ENCODE peak calls at places on chromosomes 3 and 15, in ten cellular contexts. Z, S, C, Q, L, I, F, G, B and H are unnamed samples.

GRCh38 chr15:82100116-82100795 is 54.4 kb upstream of the MEX3B start:
- DNase-seq in Z (no peak), S (no peak), C (no peak), Q (no peak), L (no peak), I (no peak), F (no peak), G (no peak), B (no peak), H (no peak)

GRCh38 chr3:41640076-41640475 is 321.8 kb downstream of the ULK4 start:
- DNase-seq in Z (no peak), S (no peak), C (no peak), Q (no peak), L (no peak), I (no peak), F (no peak), G (no peak), B (no peak), H (no peak)

GRCh38 chr15:29887719-29888118 is 65.5 kb upstream of the TJP1 start:
- DNase-seq in Z (no peak), S (no peak), C (no peak), Q (no peak), L (no peak), I (no peak), F (no peak), G (no peak), B (no peak), H (peak)

GRCh38 chr3:56219894-56220805 is 248.1 kb downstream of the ERC2 start:
- DNase-seq in Z (no peak), S (no peak), C (no peak), Q (no peak), L (no peak), I (no peak), F (no peak), G (no peak), B (no peak), H (no peak)

GRCh38 chr15:48566669-48567068 is 78.8 kb downstream of the FBN1 start:
- DNase-seq in Z (no peak), S (no peak), C (no peak), Q (no peak), L (no peak), I (no peak), F (no peak), G (no peak), B (no peak), H (peak)

GRCh38 chr15:96234109-96234892 is 96.2 kb upstream of the NR2F2 start:
- DNase-seq in Z (no peak), S (no peak), C (no peak), Q (no peak), L (no peak), I (no peak), F (peak), G (no peak), B (no peak), H (peak)

GRCh38 chr15:38323895-38324294 is 71.3 kb downstream of the SPRED1 start:
- DNase-seq in Z (no peak), S (no peak), C (no peak), Q (no peak), L (no peak), I (no peak), F (no peak), G (no peak), B (no peak), H (no peak)

GRCh38 chr15:57589276-57590073 is 2.2 kb upstream of the MYZAP start:
- DNase-seq in Z (no peak), S (no peak), C (no peak), Q (no peak), L (no peak), I (no peak), F (no peak), G (no peak), B (no peak), H (no peak)

GRCh38 chr3:183845608-183846288 is 20.4 kb upstream of the MAP6D1 start:
- DNase-seq in Z (peak), S (no peak), C (no peak), Q (no peak), L (no peak), I (no peak), F (no peak), G (no peak), B (no peak), H (no peak)

GRCh38 chr3:134364061-134364935 is 9.9 kb downstream of the AMOTL2 start:
- DNase-seq in Z (peak), S (peak), C (peak), Q (no peak), L (peak), I (peak), F (peak), G (peak), B (peak), H (peak)

GRCh38 chr3:83023050-83023449 is 1261.6 kb upstream of the GBE1 start:
- DNase-seq in Z (no peak), S (no peak), C (no peak), Q (no peak), L (no peak), I (no peak), F (no peak), G (no peak), B (no peak), H (no peak)

GRCh38 chr3:136750209-136750921 is 1.8 kb downstream of the STAG1 start:
- DNase-seq in Z (peak), S (no peak), C (no peak), Q (no peak), L (no peak), I (no peak), F (no peak), G (no peak), B (no peak), H (peak)

GRCh38 chr15:74548236-74548635 is 7.2 kb downstream of the ARID3B start:
- DNase-seq in Z (peak), S (no peak), C (no peak), Q (no peak), L (no peak), I (no peak), F (no peak), G (no peak), B (no peak), H (no peak)

GRCh38 chr15:84099181-84099580 is 136.4 kb upstream of the GOLGA6L4 start:
- DNase-seq in Z (peak), S (peak), C (no peak), Q (no peak), L (no peak), I (peak), F (peak), G (no peak), B (no peak), H (peak)

GRCh38 chr3:52774901-52775864 is 2.2 kb upstream of the ITIH1 start:
- DNase-seq in Z (no peak), S (no peak), C (peak), Q (no peak), L (no peak), I (no peak), F (no peak), G (no peak), B (no peak), H (no peak)

GRCh38 chr3:110526732-110527727 is 544.6 kb upstream of the NECTIN3 start:
- DNase-seq in Z (no peak), S (no peak), C (peak), Q (no peak), L (no peak), I (no peak), F (no peak), G (no peak), B (no peak), H (peak)

GRCh38 chr15:57160823-57161560 is 215.3 kb upstream of the CGNL1 start:
- DNase-seq in Z (no peak), S (no peak), C (no peak), Q (no peak), L (no peak), I (no peak), F (no peak), G (no peak), B (no peak), H (no peak)

GRCh38 chr15:52529289-52529929 is 729 bp upstream of the MYO5A start:
- DNase-seq in Z (no peak), S (no peak), C (peak), Q (no peak), L (no peak), I (no peak), F (no peak), G (no peak), B (peak), H (no peak)

GRCh38 chr15:59329570-59330350 is 42.9 kb downstream of the MYO1E start:
- DNase-seq in Z (no peak), S (no peak), C (peak), Q (no peak), L (no peak), I (no peak), F (no peak), G (no peak), B (no peak), H (peak)

GRCh38 chr3:140736863-140737460 is 59.1 kb downstream of the TRIM42 start:
- DNase-seq in Z (peak), S (peak), C (peak), Q (no peak), L (no peak), I (peak), F (peak), G (peak), B (peak), H (peak)

GRCh38 chr15:95511680-95512079 is 818.8 kb upstream of the NR2F2 start:
- DNase-seq in Z (no peak), S (no peak), C (no peak), Q (no peak), L (no peak), I (no peak), F (no peak), G (no peak), B (no peak), H (peak)

GRCh38 chr15:73683624-73684536 is at the start of gene CD276:
- DNase-seq in Z (peak), S (peak), C (peak), Q (no peak), L (no peak), I (peak), F (peak), G (peak), B (peak), H (peak)

GRCh38 chr15:35305906-35306305 is 220.8 kb upstream of the NANOGP8 start:
- DNase-seq in Z (no peak), S (no peak), C (peak), Q (no peak), L (no peak), I (no peak), F (no peak), G (no peak), B (no peak), H (peak)

GRCh38 chr3:30693470-30694120 is 87.2 kb downstream of the TGFBR2 start:
- DNase-seq in Z (peak), S (peak), C (peak), Q (peak), L (no peak), I (peak), F (no peak), G (peak), B (peak), H (peak)

GRCh38 chr3:157785071-157785826 is 282.0 kb upstream of the VEPH1 start:
- DNase-seq in Z (peak), S (no peak), C (peak), Q (no peak), L (no peak), I (no peak), F (peak), G (peak), B (no peak), H (peak)

GRCh38 chr3:100047455-100048141 is 66.7 kb downstream of the FILIP1L start:
- DNase-seq in Z (peak), S (no peak), C (peak), Q (no peak), L (no peak), I (no peak), F (no peak), G (no peak), B (no peak), H (peak)

GRCh38 chr3:23806322-23807160 is 786 bp downstream of the UBE2E1 start:
- DNase-seq in Z (peak), S (peak), C (peak), Q (no peak), L (no peak), I (peak), F (peak), G (no peak), B (peak), H (peak)

GRCh38 chr3:4548356-4548755 is 55.2 kb downstream of the ITPR1 start:
- DNase-seq in Z (no peak), S (no peak), C (no peak), Q (no peak), L (no peak), I (no peak), F (no peak), G (no peak), B (no peak), H (no peak)

GRCh38 chr15:39171944-39172368 is 408.9 kb upstream of the THBS1 start:
- DNase-seq in Z (peak), S (peak), C (peak), Q (no peak), L (no peak), I (peak), F (peak), G (peak), B (peak), H (peak)

GRCh38 chr15:96254168-96254567 is 76.3 kb upstream of the NR2F2 start:
- DNase-seq in Z (no peak), S (no peak), C (no peak), Q (no peak), L (no peak), I (no peak), F (no peak), G (no peak), B (no peak), H (no peak)

GRCh38 chr15:84402856-84403608 is 167.5 kb downstream of the GOLGA6L4 start:
- DNase-seq in Z (no peak), S (no peak), C (no peak), Q (no peak), L (no peak), I (no peak), F (no peak), G (no peak), B (no peak), H (no peak)

GRCh38 chr15:37359495-37360290 is 259.3 kb upstream of the MEIS2 start:
- DNase-seq in Z (no peak), S (no peak), C (no peak), Q (no peak), L (no peak), I (no peak), F (no peak), G (no peak), B (no peak), H (no peak)

GRCh38 chr3:115469649-115470048 is 153.7 kb upstream of the GAP43 start:
- DNase-seq in Z (peak), S (no peak), C (no peak), Q (no peak), L (no peak), I (no peak), F (no peak), G (no peak), B (no peak), H (no peak)

GRCh38 chr15:48856947-48857346 is 21.0 kb upstream of the EID1 start:
- DNase-seq in Z (no peak), S (no peak), C (no peak), Q (no peak), L (no peak), I (no peak), F (no peak), G (no peak), B (peak), H (peak)

GRCh38 chr3:17954801-17955200 is 212.4 kb upstream of the TBC1D5 start:
- DNase-seq in Z (no peak), S (no peak), C (no peak), Q (no peak), L (no peak), I (no peak), F (no peak), G (no peak), B (peak), H (no peak)

GRCh38 chr15:67611803-67612369 is 69.4 kb downstream of the MAP2K5 start:
- DNase-seq in Z (no peak), S (no peak), C (peak), Q (no peak), L (no peak), I (no peak), F (no peak), G (no peak), B (no peak), H (peak)

GRCh38 chr15:67607959-67608605 is 65.6 kb downstream of the MAP2K5 start:
- DNase-seq in Z (no peak), S (no peak), C (no peak), Q (no peak), L (no peak), I (no peak), F (no peak), G (no peak), B (no peak), H (no peak)

GRCh38 chr15:67618312-67618711 is 75.8 kb downstream of the MAP2K5 start:
- DNase-seq in Z (no peak), S (no peak), C (no peak), Q (no peak), L (no peak), I (no peak), F (no peak), G (no peak), B (no peak), H (no peak)

GRCh38 chr15:67613708-67614107 is 71.2 kb downstream of the MAP2K5 start:
- DNase-seq in Z (no peak), S (no peak), C (no peak), Q (no peak), L (no peak), I (no peak), F (no peak), G (no peak), B (no peak), H (no peak)
- TF ChIP-seq CTCF in Z (no peak), S (peak), C (no peak), Q (no peak), L (no peak), I (peak), F (no peak), G (no peak), B (no peak), H (no peak)

GRCh38 chr3:39260318-39260717 is 19.5 kb downstream of the CX3CR1 start:
- DNase-seq in Z (no peak), S (no peak), C (no peak), Q (no peak), L (no peak), I (no peak), F (no peak), G (no peak), B (no peak), H (no peak)

GRCh38 chr3:39261726-39262125 is 18.1 kb downstream of the CX3CR1 start:
- DNase-seq in Z (no peak), S (no peak), C (no peak), Q (no peak), L (no peak), I (no peak), F (no peak), G (no peak), B (no peak), H (no peak)

GRCh38 chr3:39263576-39263975 is 16.3 kb downstream of the CX3CR1 start:
- DNase-seq in Z (no peak), S (no peak), C (no peak), Q (no peak), L (no peak), I (no peak), F (no peak), G (no peak), B (no peak), H (no peak)

GRCh38 chr3:39262842-39263241 is 17.0 kb downstream of the CX3CR1 start:
- DNase-seq in Z (no peak), S (no peak), C (no peak), Q (no peak), L (no peak), I (no peak), F (no peak), G (no peak), B (no peak), H (no peak)

GRCh38 chr3:39260957-39261356 is 18.9 kb downstream of the CX3CR1 start:
- DNase-seq in Z (peak), S (peak), C (peak), Q (peak), L (peak), I (peak), F (peak), G (peak), B (no peak), H (peak)
- TF ChIP-seq CTCF in Z (peak), S (peak), C (peak), Q (peak), L (no peak), I (peak), F (peak), G (no peak), B (no peak), H (peak)

GRCh38 chr3:186653984-186654383 is 11.8 kb upstream of the HRG start:
- DNase-seq in Z (no peak), S (no peak), C (no peak), Q (no peak), L (no peak), I (no peak), F (no peak), G (no peak), B (peak), H (peak)
- TF ChIP-seq CTCF in Z (peak), S (no peak), C (no peak), Q (no peak), L (no peak), I (no peak), F (no peak), G (no peak), B (no peak), H (no peak)

GRCh38 chr15:90857883-90858443 is 10.4 kb upstream of the FURIN start:
- DNase-seq in Z (no peak), S (no peak), C (no peak), Q (no peak), L (no peak), I (no peak), F (no peak), G (no peak), B (no peak), H (no peak)

GRCh38 chr15:90860450-90860849 is 7.9 kb upstream of the FURIN start:
- DNase-seq in Z (no peak), S (no peak), C (no peak), Q (no peak), L (no peak), I (no peak), F (no peak), G (no peak), B (no peak), H (no peak)

GRCh38 chr15:90860942-90861675 is 7.3 kb upstream of the FURIN start:
- DNase-seq in Z (peak), S (no peak), C (peak), Q (no peak), L (no peak), I (no peak), F (no peak), G (no peak), B (no peak), H (no peak)

GRCh38 chr15:90857337-90857736 is 11.1 kb upstream of the FURIN start:
- DNase-seq in Z (no peak), S (no peak), C (no peak), Q (no peak), L (no peak), I (no peak), F (no peak), G (no peak), B (no peak), H (no peak)

DNA sequence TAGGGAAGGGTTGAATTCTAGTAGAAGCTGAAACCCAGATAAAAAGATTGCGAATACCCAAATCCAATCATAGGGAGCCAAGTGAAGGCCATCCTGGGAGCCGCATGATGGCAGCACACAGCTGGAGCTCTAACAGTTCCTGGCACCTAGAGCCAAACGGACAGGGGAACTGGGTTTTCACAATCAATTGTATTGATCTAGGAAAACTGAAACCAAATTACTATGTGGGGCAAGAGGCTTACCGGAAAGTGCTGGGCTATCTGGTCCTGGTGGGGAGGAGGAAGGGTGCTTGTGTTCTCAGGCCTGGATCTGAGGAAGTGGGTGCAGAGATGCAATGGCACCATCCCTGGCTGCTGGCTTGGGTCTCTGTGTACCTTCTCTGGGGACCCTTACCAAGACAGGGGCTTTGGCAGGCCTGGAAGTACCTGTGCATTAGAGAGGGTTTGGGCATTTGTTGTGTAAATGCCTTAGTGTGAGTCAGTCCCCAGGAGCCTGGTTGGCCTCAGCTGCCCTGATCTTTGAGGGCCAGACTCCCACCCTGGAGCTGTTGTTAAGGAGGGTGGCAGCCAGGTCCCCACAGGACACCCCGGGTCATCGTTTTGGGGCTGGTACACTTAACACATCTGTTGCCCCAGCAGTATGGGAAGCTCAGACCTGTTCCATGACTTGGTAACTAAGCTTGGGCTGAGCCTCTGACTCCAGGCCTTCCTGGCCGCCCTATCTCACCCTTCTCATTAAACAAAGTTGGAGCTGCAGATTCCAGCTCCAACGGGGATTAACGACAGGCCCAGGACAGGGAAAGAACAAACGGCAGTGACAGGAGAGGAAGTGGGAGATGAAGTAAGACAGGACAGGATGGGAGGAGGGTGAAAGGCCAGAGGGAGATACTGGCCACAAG is 8.9 kb upstream of the FURIN start:
- DNase-seq in Z (peak), S (no peak), C (no peak), Q (no peak), L (no peak), I (no peak), F (no peak), G (no peak), B (no peak), H (no peak)
- TF ChIP-seq CTCF in Z (no peak), S (no peak), C (peak), Q (no peak), L (no peak), I (no peak), F (peak), G (no peak), B (no peak), H (no peak)

DNA sequence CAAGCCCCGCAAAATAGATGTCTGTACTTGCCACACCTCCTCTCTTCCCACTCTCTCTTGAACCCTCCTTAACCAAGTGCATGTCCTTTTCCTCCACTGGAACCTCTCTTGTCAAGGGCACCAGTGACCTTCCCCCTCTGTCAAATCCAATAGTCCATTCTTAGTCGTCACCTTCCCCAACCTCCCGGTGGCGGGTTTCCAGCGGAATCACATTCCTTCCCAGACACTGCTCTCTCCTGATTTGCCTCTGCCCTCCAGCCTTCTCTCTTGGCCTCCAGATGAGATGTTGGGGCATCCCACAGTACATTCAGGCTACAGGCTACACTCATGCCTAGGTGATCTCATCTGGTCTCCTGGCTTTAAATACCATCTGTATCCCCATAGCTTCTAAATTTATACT is 31.1 kb downstream of the SCN5A start:
- DNase-seq in Z (no peak), S (no peak), C (no peak), Q (no peak), L (no peak), I (no peak), F (no peak), G (no peak), B (no peak), H (no peak)
- TF ChIP-seq CTCF in Z (no peak), S (no peak), C (no peak), Q (no peak), L (no peak), I (no peak), F (no peak), G (no peak), B (no peak), H (no peak)